ENCODE peak calls at places on chromosomes 1 and 21, in six cellular contexts. D is uterus, N is ovary, M is OCI-LY7, I is suprapubic skin, R is fibroblast of lung. E is an unnamed sample. For H3K36me3, the result is how much of the 10 kb centered on the place peaks cover.

GRCh38 chr1:192538407-192539311 is 36.9 kb upstream of the RGS1 start:
- DNase-seq in M (peak), R (peak), D (no peak), I (no peak), N (no peak), E (no peak)

GRCh38 chr21:44441581-44442265 is 13.6 kb upstream of the LRRC3 start:
- DNase-seq in I (peak), D (no peak), M (no peak), N (no peak), R (no peak), E (no peak)

GRCh38 chr1:101240041-101240430 is 3.2 kb downstream of the S1PR1 start:
- DNase-seq in N (no peak), D (no peak), M (no peak), I (no peak), R (no peak), E (no peak)

GRCh38 chr1:91018006-91018405 is 3.8 kb downstream of the ZNF644 start:
- DNase-seq in N (no peak), I (no peak), R (peak), D (no peak), M (peak), E (no peak)

GRCh38 chr1:43732132-43732531 is 24.8 kb downstream of the ST3GAL3 start:
- DNase-seq in N (no peak), M (no peak), I (no peak), R (no peak), D (no peak), E (no peak)

GRCh38 chr1:166925791-166926483 is 49.4 kb downstream of the ILDR2 start:
- DNase-seq in M (no peak), I (no peak), D (no peak), R (no peak), N (no peak), E (no peak)

GRCh38 chr1:52876843-52877242 is 34.3 kb downstream of the ZYG11A start:
- DNase-seq in D (no peak), I (no peak), N (no peak), M (no peak), R (no peak), E (no peak)

GRCh38 chr1:4178501-4178900 is 278.4 kb upstream of the C1orf174 start:
- DNase-seq in I (no peak), M (peak), N (no peak), R (no peak), D (no peak), E (no peak)

GRCh38 chr1:16716691-16717173 is 23.6 kb upstream of the RNU1-4 start:
- DNase-seq in R (no peak), M (peak), N (no peak), I (peak), D (no peak), E (no peak)

GRCh38 chr1:39266269-39266668 is 61.8 kb downstream of the MACF1 start:
- DNase-seq in D (no peak), R (peak), I (no peak), N (no peak), M (peak), E (no peak)

GRCh38 chr1:66644331-66644730 is 107.9 kb upstream of the DYNLT5 start:
- DNase-seq in R (no peak), M (no peak), I (no peak), N (no peak), D (no peak), E (no peak)

GRCh38 chr1:172993640-172994039 is 57.1 kb downstream of the TNFSF18 start:
- DNase-seq in M (no peak), D (no peak), I (no peak), N (no peak), R (no peak), E (no peak)

GRCh38 chr1:65048325-65048724 is 82.0 kb upstream of the JAK1 start:
- DNase-seq in D (no peak), M (no peak), I (no peak), R (peak), N (no peak), E (no peak)

GRCh38 chr21:44292812-44293195 is 7.0 kb upstream of the PFKL start:
- DNase-seq in R (no peak), D (no peak), I (no peak), M (no peak), N (no peak), E (no peak)

GRCh38 chr1:59674605-59675004 is 140.1 kb upstream of the HOOK1 start:
- DNase-seq in M (no peak), I (no peak), R (peak), D (peak), N (peak), E (no peak)

GRCh38 chr1:64687725-64688285 is 57.1 kb upstream of the RAVER2 start:
- DNase-seq in M (no peak), D (no peak), I (no peak), N (peak), R (peak), E (no peak)

GRCh38 chr1:18886003-18886335 is 16.4 kb downstream of the ALDH4A1 start:
- DNase-seq in N (no peak), R (no peak), D (no peak), M (no peak), I (no peak), E (no peak)

GRCh38 chr1:154471304-154471703 is 30.7 kb upstream of the TDRD10 start:
- DNase-seq in I (no peak), D (no peak), M (no peak), N (no peak), R (no peak), E (no peak)

GRCh38 chr1:47387921-47388509 is 28.1 kb upstream of the FOXE3 start:
- DNase-seq in N (no peak), R (no peak), M (no peak), I (no peak), D (no peak), E (no peak)

GRCh38 chr1:45566722-45567121 is 16.1 kb downstream of the AKR1A1 start:
- DNase-seq in D (peak), M (no peak), I (peak), N (peak), R (peak), E (no peak)

GRCh38 chr1:89986020-89986419 is 8.9 kb upstream of the ZNF326 start:
- DNase-seq in I (no peak), N (no peak), R (no peak), D (no peak), M (no peak), E (no peak)

GRCh38 chr21:29299906-29300546 is 1.3 kb downstream of the BACH1 start:
- DNase-seq in D (no peak), R (peak), N (peak), I (no peak), M (peak), E (peak)

GRCh38 chr21:29296452-29296851 is 2.3 kb upstream of the BACH1 start:
- DNase-seq in N (no peak), I (no peak), D (no peak), M (no peak), R (no peak), E (no peak)

GRCh38 chr21:29299046-29299905 is 554 bp downstream of the BACH1 start:
- DNase-seq in R (peak), N (peak), M (peak), I (peak), D (peak), E (no peak)

GRCh38 chr21:29297483-29298347 is 1.0 kb upstream of the BACH1 start:
- DNase-seq in D (no peak), I (no peak), R (no peak), N (peak), M (no peak), E (no peak)

DNA sequence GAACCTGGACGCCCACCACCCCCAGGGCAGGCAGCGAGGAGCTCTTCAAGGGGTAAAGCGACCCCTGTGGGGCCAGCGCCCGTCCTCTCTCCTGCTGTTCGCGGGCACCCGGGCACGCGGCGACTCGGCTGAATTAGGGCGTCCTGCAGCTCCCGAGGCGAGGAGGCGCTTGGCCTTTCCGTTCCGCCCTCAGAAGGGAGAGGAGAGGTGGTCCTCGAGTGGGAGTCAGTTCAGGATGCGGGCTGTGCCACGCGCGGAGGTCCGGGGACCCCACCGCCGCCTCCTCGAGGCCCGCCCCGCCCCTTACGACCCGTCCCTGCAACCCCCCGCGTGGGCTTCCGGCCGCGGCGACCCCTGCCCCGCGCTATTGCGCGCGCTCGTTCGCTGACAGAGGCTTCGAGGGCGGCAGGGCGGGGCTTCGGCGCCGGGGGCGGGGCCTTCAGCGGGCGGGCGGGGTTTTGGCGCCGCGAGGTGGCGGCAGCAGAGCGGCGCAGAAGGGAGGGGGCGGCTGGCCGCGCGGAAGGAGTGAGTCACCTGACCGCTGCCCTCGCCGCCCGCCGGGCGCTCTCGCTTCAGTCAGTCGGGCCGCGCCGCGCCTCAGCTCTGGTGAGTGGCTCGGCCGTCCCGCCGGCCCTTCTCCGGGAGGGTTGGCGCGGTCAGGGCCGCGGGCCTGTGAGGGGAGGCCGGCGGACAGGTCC is at the start of gene BACH1:
- DNase-seq in R (peak), M (peak), I (peak), N (peak), D (peak), E (peak)
- TF ChIP-seq CTCF in R (peak), M (peak), I (no peak), N (peak), D (peak), E (peak)

GRCh38 chr21:45905196-45905595 is 76.4 kb upstream of the COL6A1 start:
- DNase-seq in N (no peak), M (no peak), I (peak), D (no peak), R (no peak), E (peak)

GRCh38 chr21:45909238-45909785 is 72.3 kb upstream of the COL6A1 start:
- DNase-seq in N (no peak), R (no peak), M (no peak), D (no peak), I (no peak), E (peak)

GRCh38 chr21:45908536-45909237 is 72.9 kb upstream of the COL6A1 start:
- DNase-seq in R (no peak), I (no peak), M (no peak), N (no peak), D (no peak), E (peak)

GRCh38 chr21:45906196-45906805 is 75.3 kb upstream of the COL6A1 start:
- DNase-seq in R (no peak), N (no peak), M (no peak), I (peak), D (no peak), E (peak)

GRCh38 chr21:45906859-45907258 is 74.7 kb upstream of the COL6A1 start:
- DNase-seq in R (no peak), N (no peak), D (no peak), I (no peak), M (no peak), E (peak)
- H3K36me3 ChIP-seq in R (under half), N (under half), D (under half), I (under half), M (under half), E (under half)

DNA sequence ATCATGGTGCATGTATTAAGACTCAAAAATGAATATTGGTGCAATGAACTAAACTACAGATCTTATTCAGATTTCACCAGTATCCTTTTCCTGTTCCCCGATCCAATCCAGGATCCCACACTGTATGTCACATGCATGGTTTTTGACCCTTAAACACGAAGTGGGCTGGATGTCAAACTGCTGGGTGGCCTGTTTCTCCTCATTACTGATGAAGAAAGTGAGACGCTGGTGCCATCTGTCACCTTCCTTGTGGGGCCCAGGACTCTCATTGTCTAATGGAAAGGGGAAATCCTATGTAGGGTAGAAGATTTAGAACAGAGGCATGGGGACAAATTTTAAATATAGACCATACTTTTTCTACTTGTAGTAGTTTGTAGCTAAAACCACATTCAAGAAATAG is 56.2 kb downstream of the DISC1 start:
- DNase-seq in N (no peak), M (no peak), D (no peak), R (no peak), I (no peak), E (no peak)
- TF ChIP-seq CTCF in N (no peak), M (no peak), D (no peak), R (no peak), I (no peak), E (no peak)

GRCh38 chr1:244020086-244020485 is 31.0 kb upstream of the ZBTB18 start:
- DNase-seq in D (no peak), M (no peak), R (peak), I (no peak), N (no peak), E (no peak)
- H3K36me3 ChIP-seq in D (under half), M (under half), R (under half), I (under half), N (under half), E (under half)

GRCh38 chr21:27146268-27146667 is 179.4 kb upstream of the ADAMTS5 start:
- DNase-seq in M (no peak), I (no peak), D (no peak), N (no peak), R (no peak), E (no peak)
- TF ChIP-seq CTCF in M (no peak), I (no peak), D (no peak), N (no peak), R (no peak), E (no peak)

DNA sequence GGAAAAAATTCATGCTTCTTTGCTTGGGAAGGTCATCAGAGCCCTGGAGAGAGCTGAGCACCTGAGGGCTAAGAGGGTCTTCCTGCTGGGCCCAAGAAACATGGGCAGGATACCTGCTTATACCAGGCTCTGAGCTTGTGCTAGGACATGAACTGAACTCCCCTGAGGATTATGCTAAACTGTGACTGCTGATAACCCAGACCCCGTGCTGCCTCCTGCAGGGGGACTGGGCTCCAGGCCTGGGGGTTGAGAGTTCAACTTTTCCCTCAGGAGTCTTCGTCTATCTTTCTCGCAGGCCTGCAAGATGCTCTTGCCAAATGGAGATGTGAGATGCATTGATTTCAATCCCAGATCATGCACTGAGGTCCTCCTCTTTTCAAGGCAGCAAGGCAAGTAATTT is 368.5 kb downstream of the HHAT start:
- DNase-seq in N (no peak), D (no peak), M (no peak), R (no peak), I (no peak), E (no peak)
- H3K36me3 ChIP-seq in N (under half), D (under half), M (under half), R (under half), I (under half), E (under half)

GRCh38 chr21:35696644-35697043 is 363.7 kb downstream of the SETD4 start:
- DNase-seq in I (no peak), M (no peak), N (no peak), D (no peak), R (no peak), E (no peak)
- TF ChIP-seq CTCF in I (no peak), M (no peak), N (peak), D (no peak), R (peak), E (no peak)

GRCh38 chr1:98084188-98084587 is 163.4 kb upstream of the DPYD start:
- DNase-seq in D (no peak), I (no peak), R (peak), M (no peak), N (no peak), E (no peak)

GRCh38 chr1:98078586-98078985 is 157.8 kb upstream of the DPYD start:
- DNase-seq in R (peak), D (no peak), M (no peak), N (no peak), I (no peak), E (no peak)

GRCh38 chr1:98086156-98086555 is 165.3 kb upstream of the DPYD start:
- DNase-seq in D (no peak), I (no peak), M (no peak), N (no peak), R (no peak), E (no peak)

GRCh38 chr1:98077691-98078090 is 156.9 kb upstream of the DPYD start:
- DNase-seq in R (no peak), M (no peak), N (no peak), I (no peak), D (no peak), E (no peak)

GRCh38 chr1:98081951-98082350 is 161.1 kb upstream of the DPYD start:
- DNase-seq in M (no peak), N (no peak), D (no peak), I (no peak), R (no peak), E (no peak)
- H3K36me3 ChIP-seq in M (under half), N (under half), D (under half), I (under half), R (under half), E (under half)

E was measured in RWPE2.